ENCODE peak calls at places on chromosomes 2 and 18, in four cellular contexts. W is HepG2, A is WTC11, R is K562. V is an unnamed sample.

GRCh38 chr2:27379840-27380625 is 501 bp downstream of the ZNF513 start:
- DNase-seq in W (peak; percentile 81), A (no peak), R (peak; percentile 84), V (no peak)

GRCh38 chr2:217434183-217434620 is 568.6 kb downstream of the TNS1 start:
- DNase-seq in R (peak; percentile 27), W (peak; percentile 69), A (peak; percentile 74), V (peak; percentile 94)

GRCh38 chr18:23209031-23209430 is 73.7 kb downstream of the CABLES1 start:
- DNase-seq in R (no peak), A (no peak), W (peak; percentile 53), V (no peak)

GRCh38 chr2:135056790-135057189 is 4.7 kb downstream of the RAB3GAP1 start:
- DNase-seq in R (no peak), A (no peak), W (no peak), V (no peak)

GRCh38 chr2:42100696-42101585 is 53.1 kb downstream of the PKDCC start:
- DNase-seq in A (peak; percentile 67), R (no peak), W (no peak), V (no peak)

GRCh38 chr2:233380132-233381012 is 26.1 kb downstream of the DGKD start:
- DNase-seq in R (peak; percentile 17), A (no peak), W (no peak), V (no peak)

GRCh38 chr2:28586864-28587263 is 91.0 kb downstream of the PLB1 start:
- DNase-seq in R (no peak), W (no peak), A (no peak), V (no peak)

GRCh38 chr18:34847408-34847807 is 137.3 kb downstream of the DTNA start:
- DNase-seq in W (no peak), R (no peak), A (no peak), V (no peak)

GRCh38 chr2:120949957-120950590 is 214.4 kb downstream of the GLI2 start:
- DNase-seq in W (no peak), R (no peak), A (no peak), V (no peak)

GRCh38 chr2:105380432-105381118 is 18.3 kb downstream of the FHL2 start:
- DNase-seq in W (no peak), A (no peak), R (no peak), V (no peak)

GRCh38 chr2:12326449-12327190 is 390.1 kb upstream of the TRIB2 start:
- DNase-seq in R (no peak), W (peak; percentile 34), A (peak; percentile 38), V (peak; percentile 21)

GRCh38 chr2:66433945-66434678 is 813 bp upstream of the MEIS1 start:
- DNase-seq in R (peak; percentile 52), A (peak; percentile 67), W (peak; percentile 33), V (no peak)

GRCh38 chr18:30328839-30329238 is 713.7 kb downstream of the DSC3 start:
- DNase-seq in A (no peak), W (no peak), R (no peak), V (no peak)

GRCh38 chr2:129004940-129005490 is 686.3 kb upstream of the HS6ST1 start:
- DNase-seq in A (no peak), R (no peak), W (no peak), V (no peak)

GRCh38 chr2:129008055-129008880 is 689.6 kb upstream of the HS6ST1 start:
- DNase-seq in R (no peak), A (no peak), W (no peak), V (no peak)

GRCh38 chr2:129006135-129006885 is 687.6 kb upstream of the HS6ST1 start:
- DNase-seq in W (no peak), A (no peak), R (no peak), V (no peak)

GRCh38 chr2:129008881-129009554 is 690.4 kb upstream of the HS6ST1 start:
- DNase-seq in A (no peak), R (no peak), W (no peak), V (no peak)

GRCh38 chr2:129006901-129007300 is 688.2 kb upstream of the HS6ST1 start:
- DNase-seq in R (no peak), W (no peak), A (no peak), V (no peak)
- TF ChIP-seq ELF4 in R (no peak), W (no peak), A (no peak), V (no peak)

GRCh38 chr2:86476918-86477317 is 35.7 kb downstream of the KDM3A start:
- DNase-seq in W (no peak), A (no peak), R (no peak), V (no peak)

GRCh38 chr2:86477349-86477748 is 36.2 kb downstream of the KDM3A start:
- DNase-seq in W (no peak), R (no peak), A (no peak), V (no peak)

GRCh38 chr2:86476092-86476491 is 34.9 kb downstream of the KDM3A start:
- DNase-seq in R (no peak), W (no peak), A (no peak), V (no peak)

GRCh38 chr2:86482034-86482433 is 40.9 kb downstream of the KDM3A start:
- DNase-seq in A (no peak), W (no peak), R (no peak), V (no peak)

GRCh38 chr2:86480105-86480504 is 38.9 kb downstream of the KDM3A start:
- DNase-seq in A (no peak), W (no peak), R (no peak), V (no peak)
- TF ChIP-seq ELF4 in A (no peak), W (no peak), R (no peak), V (no peak)

GRCh38 chr18:43022874-43023273 is 92.6 kb downstream of the RIT2 start:
- DNase-seq in A (no peak), R (no peak), W (no peak), V (no peak)
- TF ChIP-seq ELF4 in A (no peak), R (no peak), W (no peak), V (no peak)

GRCh38 chr2:119292226-119292625 is 68.6 kb downstream of the STEAP3 start:
- DNase-seq in A (no peak), R (no peak), W (peak; percentile 35), V (peak; percentile 32)
- TF ChIP-seq ELF4 in A (no peak), R (no peak), W (no peak), V (no peak)